ENCODE peak calls at places on chromosomes 5 and 9, in nine cellular contexts. B is tibial nerve; T is heart right ventricle; G is stimulated activated CD4-positive, alpha-beta T cell treated with anti-CD3 and anti-CD28 coated beads, Interleukin-1b, Interleukin-23, amount 100 ng/mL, for 1 hour; W is SJSA1; X is globus pallidus; J is naive B cell; Y is HepG2; V is neuronal stem cell. L is an unnamed sample.

GRCh38 chr5:98774192-98775046 is 956 bp downstream of the RGMB start:
- DNase-seq in J (peak), V (peak), T (peak), Y (peak), G (no peak), W (peak), B (no peak), X (peak), L (peak)

GRCh38 chr9:2263665-2264064 is 248.5 kb downstream of the SMARCA2 start:
- DNase-seq in G (no peak), X (no peak), Y (no peak), W (no peak), J (peak), V (no peak), B (no peak), T (no peak), L (no peak)

GRCh38 chr5:150255659-150256415 is 33.7 kb downstream of the CAMK2A start:
- DNase-seq in T (no peak), X (no peak), J (no peak), Y (peak), W (no peak), B (no peak), G (no peak), V (peak), L (peak)

GRCh38 chr5:88829053-88829452 is 53.9 kb downstream of the MEF2C start:
- DNase-seq in Y (no peak), G (no peak), B (no peak), V (no peak), J (peak), X (peak), T (no peak), W (no peak), L (no peak)

GRCh38 chr5:2780421-2781171 is 29.1 kb upstream of the IRX2 start:
- DNase-seq in J (no peak), Y (no peak), T (no peak), W (no peak), B (no peak), X (no peak), G (no peak), V (no peak), L (no peak)

GRCh38 chr5:79436821-79437220 is 77.1 kb downstream of the HOMER1 start:
- DNase-seq in Y (no peak), X (no peak), W (no peak), V (no peak), J (no peak), B (no peak), T (no peak), G (no peak), L (no peak)

GRCh38 chr5:141942185-141942857 is 15.7 kb downstream of the PCDH12 start:
- DNase-seq in W (no peak), J (no peak), Y (peak), V (no peak), G (no peak), T (no peak), B (no peak), X (no peak), L (no peak)

GRCh38 chr9:137217276-137218211 is 4.5 kb downstream of the RNF208 start:
- DNase-seq in V (no peak), J (no peak), T (peak), Y (peak), X (no peak), W (no peak), B (peak), G (no peak), L (no peak)

GRCh38 chr5:118007262-118007661 is 981.1 kb downstream of the DTWD2 start:
- DNase-seq in G (no peak), B (no peak), T (no peak), V (no peak), Y (no peak), J (no peak), W (no peak), X (no peak), L (no peak)

GRCh38 chr5:1152771-1153282 is 41.0 kb upstream of the SLC12A7 start:
- DNase-seq in G (no peak), J (no peak), Y (no peak), T (peak), V (no peak), X (no peak), B (no peak), W (peak), L (no peak)

GRCh38 chr5:158754018-158754514 is 345.6 kb downstream of the EBF1 start:
- DNase-seq in J (no peak), G (no peak), T (no peak), X (no peak), V (no peak), Y (no peak), W (no peak), B (no peak), L (no peak)

GRCh38 chr9:120434532-120434931 is 145.4 kb downstream of the CDK5RAP2 start:
- DNase-seq in X (no peak), V (no peak), T (peak), Y (no peak), B (no peak), W (no peak), G (no peak), J (no peak), L (no peak)

GRCh38 chr5:115736004-115736689 is 80.3 kb downstream of the CDO1 start:
- DNase-seq in G (no peak), J (no peak), V (no peak), B (no peak), X (no peak), W (no peak), Y (no peak), T (no peak), L (no peak)